ENCODE peak calls at places on chromosomes 4 and X, in six cellular contexts. One of them, this sample, is unnamed.

GRCh38 chr4:186707574-186707973 is 16.1 kb downstream of the FAT1 start:
- ATAC-seq in stimulated activated naive CD8-positive, alpha-beta T cell treated with anti-CD3 and anti-CD28 coated beads, Interleukin-15, Interleukin-2, amounts not matched to agents 100 U/mL and 50 U/mL, for 24 hours: no peak
- ATAC-seq in HCT116: no peak
- ATAC-seq in omental fat pad: no peak
- ATAC-seq in activated naive CD8-positive, alpha-beta T cell treated with anti-CD3 and anti-CD28 coated beads, Interleukin-2, amount 50 U/mL, for 24 hours: no peak
- ATAC-seq in right cardiac atrium: no peak
- ATAC-seq in this sample: no peak

GRCh38 chrX:96776966-96777365 is 92.3 kb downstream of the DIAPH2 start:
- ATAC-seq in activated naive CD8-positive, alpha-beta T cell treated with anti-CD3 and anti-CD28 coated beads, Interleukin-2, amount 50 U/mL, for 24 hours: no peak
- ATAC-seq in omental fat pad: no peak
- ATAC-seq in HCT116: no peak
- ATAC-seq in right cardiac atrium: no peak
- ATAC-seq in stimulated activated naive CD8-positive, alpha-beta T cell treated with anti-CD3 and anti-CD28 coated beads, Interleukin-15, Interleukin-2, amounts not matched to agents 100 U/mL and 50 U/mL, for 24 hours: no peak
- ATAC-seq in this sample: no peak

GRCh38 chrX:15142084-15142715 is 127.7 kb downstream of the ASB9 start:
- ATAC-seq in activated naive CD8-positive, alpha-beta T cell treated with anti-CD3 and anti-CD28 coated beads, Interleukin-2, amount 50 U/mL, for 24 hours: peak
- ATAC-seq in right cardiac atrium: no peak
- ATAC-seq in stimulated activated naive CD8-positive, alpha-beta T cell treated with anti-CD3 and anti-CD28 coated beads, Interleukin-15, Interleukin-2, amounts not matched to agents 100 U/mL and 50 U/mL, for 24 hours: peak
- ATAC-seq in HCT116: no peak
- ATAC-seq in omental fat pad: no peak
- ATAC-seq in this sample: peak

GRCh38 chrX:103536071-103536470 is 16.8 kb upstream of the RAB40A start:
- ATAC-seq in stimulated activated naive CD8-positive, alpha-beta T cell treated with anti-CD3 and anti-CD28 coated beads, Interleukin-15, Interleukin-2, amounts not matched to agents 100 U/mL and 50 U/mL, for 24 hours: no peak
- ATAC-seq in right cardiac atrium: no peak
- ATAC-seq in HCT116: no peak
- ATAC-seq in activated naive CD8-positive, alpha-beta T cell treated with anti-CD3 and anti-CD28 coated beads, Interleukin-2, amount 50 U/mL, for 24 hours: no peak
- ATAC-seq in omental fat pad: no peak
- ATAC-seq in this sample: no peak

GRCh38 chr4:185730387-185730786 is 81.6 kb downstream of the SORBS2 start:
- ATAC-seq in activated naive CD8-positive, alpha-beta T cell treated with anti-CD3 and anti-CD28 coated beads, Interleukin-2, amount 50 U/mL, for 24 hours: no peak
- ATAC-seq in HCT116: peak
- ATAC-seq in right cardiac atrium: peak
- ATAC-seq in stimulated activated naive CD8-positive, alpha-beta T cell treated with anti-CD3 and anti-CD28 coated beads, Interleukin-15, Interleukin-2, amounts not matched to agents 100 U/mL and 50 U/mL, for 24 hours: no peak
- ATAC-seq in omental fat pad: no peak
- ATAC-seq in this sample: no peak

GRCh38 chr4:133156556-133156955 is 7.5 kb downstream of the PCDH10 start:
- ATAC-seq in right cardiac atrium: no peak
- ATAC-seq in HCT116: no peak
- ATAC-seq in omental fat pad: no peak
- ATAC-seq in activated naive CD8-positive, alpha-beta T cell treated with anti-CD3 and anti-CD28 coated beads, Interleukin-2, amount 50 U/mL, for 24 hours: no peak
- ATAC-seq in stimulated activated naive CD8-positive, alpha-beta T cell treated with anti-CD3 and anti-CD28 coated beads, Interleukin-15, Interleukin-2, amounts not matched to agents 100 U/mL and 50 U/mL, for 24 hours: no peak
- ATAC-seq in this sample: no peak

GRCh38 chr4:175905939-175906338 is 93.9 kb upstream of the GPM6A start:
- ATAC-seq in right cardiac atrium: no peak
- ATAC-seq in stimulated activated naive CD8-positive, alpha-beta T cell treated with anti-CD3 and anti-CD28 coated beads, Interleukin-15, Interleukin-2, amounts not matched to agents 100 U/mL and 50 U/mL, for 24 hours: no peak
- ATAC-seq in omental fat pad: no peak
- ATAC-seq in HCT116: no peak
- ATAC-seq in activated naive CD8-positive, alpha-beta T cell treated with anti-CD3 and anti-CD28 coated beads, Interleukin-2, amount 50 U/mL, for 24 hours: no peak
- ATAC-seq in this sample: no peak

GRCh38 chrX:42027367-42028025 is 104.1 kb upstream of the CASK start:
- ATAC-seq in HCT116: no peak
- ATAC-seq in activated naive CD8-positive, alpha-beta T cell treated with anti-CD3 and anti-CD28 coated beads, Interleukin-2, amount 50 U/mL, for 24 hours: no peak
- ATAC-seq in omental fat pad: no peak
- ATAC-seq in right cardiac atrium: no peak
- ATAC-seq in stimulated activated naive CD8-positive, alpha-beta T cell treated with anti-CD3 and anti-CD28 coated beads, Interleukin-15, Interleukin-2, amounts not matched to agents 100 U/mL and 50 U/mL, for 24 hours: no peak
- ATAC-seq in this sample: no peak

GRCh38 chrX:149314031-149314430 is 191.1 kb downstream of the IDS start:
- ATAC-seq in right cardiac atrium: no peak
- ATAC-seq in omental fat pad: peak
- ATAC-seq in stimulated activated naive CD8-positive, alpha-beta T cell treated with anti-CD3 and anti-CD28 coated beads, Interleukin-15, Interleukin-2, amounts not matched to agents 100 U/mL and 50 U/mL, for 24 hours: no peak
- ATAC-seq in activated naive CD8-positive, alpha-beta T cell treated with anti-CD3 and anti-CD28 coated beads, Interleukin-2, amount 50 U/mL, for 24 hours: no peak
- ATAC-seq in HCT116: no peak
- ATAC-seq in this sample: no peak

GRCh38 chrX:101482296-101482695 is 3.0 kb upstream of the ARMCX4 start:
- ATAC-seq in HCT116: no peak
- ATAC-seq in omental fat pad: no peak
- ATAC-seq in activated naive CD8-positive, alpha-beta T cell treated with anti-CD3 and anti-CD28 coated beads, Interleukin-2, amount 50 U/mL, for 24 hours: no peak
- ATAC-seq in stimulated activated naive CD8-positive, alpha-beta T cell treated with anti-CD3 and anti-CD28 coated beads, Interleukin-15, Interleukin-2, amounts not matched to agents 100 U/mL and 50 U/mL, for 24 hours: no peak
- ATAC-seq in right cardiac atrium: no peak
- ATAC-seq in this sample: no peak

GRCh38 chr4:186852964-186853391 is 129.3 kb upstream of the FAT1 start:
- ATAC-seq in omental fat pad: no peak
- ATAC-seq in HCT116: no peak
- ATAC-seq in stimulated activated naive CD8-positive, alpha-beta T cell treated with anti-CD3 and anti-CD28 coated beads, Interleukin-15, Interleukin-2, amounts not matched to agents 100 U/mL and 50 U/mL, for 24 hours: no peak
- ATAC-seq in activated naive CD8-positive, alpha-beta T cell treated with anti-CD3 and anti-CD28 coated beads, Interleukin-2, amount 50 U/mL, for 24 hours: no peak
- ATAC-seq in right cardiac atrium: no peak
- ATAC-seq in this sample: no peak

GRCh38 chr4:26884486-26884988 is 23.9 kb downstream of the STIM2 start:
- ATAC-seq in right cardiac atrium: no peak
- ATAC-seq in activated naive CD8-positive, alpha-beta T cell treated with anti-CD3 and anti-CD28 coated beads, Interleukin-2, amount 50 U/mL, for 24 hours: peak
- ATAC-seq in stimulated activated naive CD8-positive, alpha-beta T cell treated with anti-CD3 and anti-CD28 coated beads, Interleukin-15, Interleukin-2, amounts not matched to agents 100 U/mL and 50 U/mL, for 24 hours: peak
- ATAC-seq in omental fat pad: no peak
- ATAC-seq in HCT116: no peak
- ATAC-seq in this sample: peak

GRCh38 chr4:188109157-188109755 is at the start of gene TRIML2:
- ATAC-seq in stimulated activated naive CD8-positive, alpha-beta T cell treated with anti-CD3 and anti-CD28 coated beads, Interleukin-15, Interleukin-2, amounts not matched to agents 100 U/mL and 50 U/mL, for 24 hours: no peak
- ATAC-seq in omental fat pad: no peak
- ATAC-seq in right cardiac atrium: no peak
- ATAC-seq in activated naive CD8-positive, alpha-beta T cell treated with anti-CD3 and anti-CD28 coated beads, Interleukin-2, amount 50 U/mL, for 24 hours: no peak
- ATAC-seq in HCT116: peak
- ATAC-seq in this sample: no peak

GRCh38 chr4:144582975-144583374 is 63.0 kb upstream of the HHIP start:
- ATAC-seq in activated naive CD8-positive, alpha-beta T cell treated with anti-CD3 and anti-CD28 coated beads, Interleukin-2, amount 50 U/mL, for 24 hours: no peak
- ATAC-seq in right cardiac atrium: no peak
- ATAC-seq in stimulated activated naive CD8-positive, alpha-beta T cell treated with anti-CD3 and anti-CD28 coated beads, Interleukin-15, Interleukin-2, amounts not matched to agents 100 U/mL and 50 U/mL, for 24 hours: no peak
- ATAC-seq in omental fat pad: no peak
- ATAC-seq in HCT116: no peak
- ATAC-seq in this sample: no peak

GRCh38 chr4:79915276-79915675 is 157.8 kb downstream of the ANTXR2 start:
- ATAC-seq in activated naive CD8-positive, alpha-beta T cell treated with anti-CD3 and anti-CD28 coated beads, Interleukin-2, amount 50 U/mL, for 24 hours: no peak
- ATAC-seq in right cardiac atrium: no peak
- ATAC-seq in HCT116: no peak
- ATAC-seq in stimulated activated naive CD8-positive, alpha-beta T cell treated with anti-CD3 and anti-CD28 coated beads, Interleukin-15, Interleukin-2, amounts not matched to agents 100 U/mL and 50 U/mL, for 24 hours: no peak
- ATAC-seq in omental fat pad: no peak
- ATAC-seq in this sample: no peak

GRCh38 chrX:50876551-50876950 is 34.0 kb upstream of the BMP15 start:
- ATAC-seq in omental fat pad: no peak
- ATAC-seq in stimulated activated naive CD8-positive, alpha-beta T cell treated with anti-CD3 and anti-CD28 coated beads, Interleukin-15, Interleukin-2, amounts not matched to agents 100 U/mL and 50 U/mL, for 24 hours: no peak
- ATAC-seq in activated naive CD8-positive, alpha-beta T cell treated with anti-CD3 and anti-CD28 coated beads, Interleukin-2, amount 50 U/mL, for 24 hours: no peak
- ATAC-seq in HCT116: no peak
- ATAC-seq in right cardiac atrium: no peak
- ATAC-seq in this sample: no peak

GRCh38 chr4:2365054-2365912 is 53.2 kb downstream of the ZFYVE28 start:
- ATAC-seq in right cardiac atrium: peak
- ATAC-seq in HCT116: no peak
- ATAC-seq in omental fat pad: no peak
- ATAC-seq in activated naive CD8-positive, alpha-beta T cell treated with anti-CD3 and anti-CD28 coated beads, Interleukin-2, amount 50 U/mL, for 24 hours: no peak
- ATAC-seq in stimulated activated naive CD8-positive, alpha-beta T cell treated with anti-CD3 and anti-CD28 coated beads, Interleukin-15, Interleukin-2, amounts not matched to agents 100 U/mL and 50 U/mL, for 24 hours: no peak
- ATAC-seq in this sample: peak

GRCh38 chr4:52028970-52029369 is 8.8 kb upstream of the LRRC66 start:
- ATAC-seq in right cardiac atrium: no peak
- ATAC-seq in stimulated activated naive CD8-positive, alpha-beta T cell treated with anti-CD3 and anti-CD28 coated beads, Interleukin-15, Interleukin-2, amounts not matched to agents 100 U/mL and 50 U/mL, for 24 hours: no peak
- ATAC-seq in activated naive CD8-positive, alpha-beta T cell treated with anti-CD3 and anti-CD28 coated beads, Interleukin-2, amount 50 U/mL, for 24 hours: no peak
- ATAC-seq in HCT116: no peak
- ATAC-seq in omental fat pad: no peak
- ATAC-seq in this sample: no peak

GRCh38 chr4:103011378-103012025 is 8.0 kb downstream of the SLC9B1 start:
- ATAC-seq in HCT116: no peak
- ATAC-seq in activated naive CD8-positive, alpha-beta T cell treated with anti-CD3 and anti-CD28 coated beads, Interleukin-2, amount 50 U/mL, for 24 hours: no peak
- ATAC-seq in omental fat pad: peak
- ATAC-seq in stimulated activated naive CD8-positive, alpha-beta T cell treated with anti-CD3 and anti-CD28 coated beads, Interleukin-15, Interleukin-2, amounts not matched to agents 100 U/mL and 50 U/mL, for 24 hours: peak
- ATAC-seq in right cardiac atrium: peak
- ATAC-seq in this sample: no peak

GRCh38 chr4:176099314-176099713 is 33.7 kb downstream of the WDR17 start:
- ATAC-seq in omental fat pad: no peak
- ATAC-seq in activated naive CD8-positive, alpha-beta T cell treated with anti-CD3 and anti-CD28 coated beads, Interleukin-2, amount 50 U/mL, for 24 hours: no peak
- ATAC-seq in HCT116: peak
- ATAC-seq in stimulated activated naive CD8-positive, alpha-beta T cell treated with anti-CD3 and anti-CD28 coated beads, Interleukin-15, Interleukin-2, amounts not matched to agents 100 U/mL and 50 U/mL, for 24 hours: no peak
- ATAC-seq in right cardiac atrium: no peak
- ATAC-seq in this sample: no peak